ENCODE peak calls at places on chromosome X, in four cellular contexts. U is neural progenitor cell, W is MM.1S, G is PC-9. Y is an unnamed sample.
A peak's percentile ranks its signal among the peaks of the same experiment; 100 is the strongest.

GRCh38 chrX:96776966-96777365 is 92.3 kb downstream of the DIAPH2 start:
- DNase-seq in U (no peak), W (no peak), G (no peak), Y (no peak)

GRCh38 chrX:23783569-23784486 is 855 bp downstream of the SAT1 start:
- DNase-seq in U (no peak), W (no peak), G (no peak), Y (no peak)

GRCh38 chrX:116317409-116317808 is 119.0 kb upstream of the SLC6A14 start:
- DNase-seq in U (peak; percentile 35), W (no peak), G (no peak), Y (peak; percentile 47)

GRCh38 chrX:7067266-7067665 is 80.2 kb upstream of the STS start:
- DNase-seq in U (no peak), W (no peak), G (no peak), Y (no peak)

GRCh38 chrX:53631156-53631555 is 55.4 kb downstream of the HUWE1 start:
- DNase-seq in U (no peak), W (no peak), G (no peak), Y (no peak)

GRCh38 chrX:151754641-151755215 is 20.2 kb downstream of the CNGA2 start:
- DNase-seq in U (no peak), W (no peak), G (peak; percentile 4), Y (no peak)

GRCh38 chrX:95318882-95319281 is 1365.8 kb upstream of the DIAPH2 start:
- DNase-seq in U (peak; percentile 52), W (peak; percentile 28), G (no peak), Y (no peak)

GRCh38 chrX:120446503-120446902 is 22.6 kb downstream of the LAMP2 start:
- DNase-seq in U (no peak), W (no peak), G (no peak), Y (no peak)

GRCh38 chrX:39907964-39908616 is 189.7 kb downstream of the BCOR start:
- DNase-seq in U (no peak), W (no peak), G (no peak), Y (no peak)

GRCh38 chrX:132614297-132614696 is 125.5 kb upstream of the MBNL3 start:
- DNase-seq in U (peak; percentile 23), W (peak; percentile 9), G (peak; percentile 12), Y (no peak)

GRCh38 chrX:18607966-18608365 is 63.9 kb downstream of the RS1 start:
- DNase-seq in U (no peak), W (no peak), G (no peak), Y (no peak)

GRCh38 chrX:139121616-139122286 is 408.8 kb upstream of the F9 start:
- DNase-seq in U (peak; percentile 3), W (no peak), G (no peak), Y (no peak)

DNA sequence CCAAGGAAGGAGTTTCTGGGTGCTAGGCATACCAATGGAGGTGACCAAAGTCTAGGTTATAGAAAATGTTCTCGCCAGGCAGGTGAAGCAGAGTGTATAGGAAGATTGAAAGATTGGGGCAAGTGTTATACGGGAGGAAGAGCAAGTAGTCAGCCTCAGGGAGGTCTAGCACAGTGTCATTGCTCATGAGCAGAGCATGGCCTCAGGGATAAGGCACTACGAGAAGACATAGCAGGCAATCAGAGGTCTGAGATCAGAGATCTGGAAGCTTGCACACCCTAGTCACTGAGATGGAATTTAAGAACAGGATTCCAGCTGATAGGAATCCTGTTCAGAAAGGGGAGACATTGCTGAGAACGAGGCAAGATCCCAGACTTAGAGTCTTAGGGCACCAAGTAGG is 350.0 kb upstream of the CASK start:
- DNase-seq in U (no peak), W (no peak), G (no peak), Y (no peak)
- TF ChIP-seq EZH2 in U (no peak), W (no peak), G (no peak), Y (no peak)

GRCh38 chrX:51376672-51377071 is 44.0 kb downstream of the NUDT10 start:
- DNase-seq in U (no peak), W (no peak), G (no peak), Y (no peak)
- TF ChIP-seq EZH2 in U (no peak), W (no peak), G (no peak), Y (no peak)

GRCh38 chrX:137545711-137546651 is 19.9 kb upstream of the ZIC3 start:
- DNase-seq in U (peak; percentile 48), W (no peak), G (no peak), Y (no peak)
- TF ChIP-seq EZH2 in U (peak; percentile 72), W (no peak), G (no peak), Y (no peak)

DNA sequence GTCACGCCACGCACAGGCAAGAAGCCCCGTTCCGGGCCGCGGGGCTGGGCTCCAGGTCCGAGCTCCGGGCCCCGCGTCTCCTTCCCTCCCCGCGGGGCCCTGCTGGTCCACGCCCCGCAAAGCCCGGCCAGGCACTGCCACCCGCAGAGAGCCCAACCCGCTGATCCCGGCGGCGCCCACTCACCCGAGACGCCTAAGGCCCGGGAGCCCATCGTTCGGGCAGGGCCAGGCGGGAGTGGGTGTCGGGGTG is 870 bp downstream of the PDZD4 start:
- DNase-seq in U (no peak), W (no peak), G (no peak), Y (no peak)
- TF ChIP-seq EZH2 in U (peak; percentile 70), W (no peak), G (no peak), Y (no peak)

GRCh38 chrX:134546187-134546586 is 86.2 kb downstream of the HPRT1 start:
- DNase-seq in U (no peak), W (no peak), G (no peak), Y (no peak)

GRCh38 chrX:134551365-134552095 is 91.6 kb downstream of the HPRT1 start:
- DNase-seq in U (peak; percentile 25), W (no peak), G (no peak), Y (no peak)

GRCh38 chrX:134547047-134547679 is 87.2 kb downstream of the HPRT1 start:
- DNase-seq in U (no peak), W (no peak), G (no peak), Y (no peak)

GRCh38 chrX:134548257-134548732 is 88.3 kb downstream of the HPRT1 start:
- DNase-seq in U (peak; percentile 50), W (peak; percentile 26), G (no peak), Y (no peak)

DNA sequence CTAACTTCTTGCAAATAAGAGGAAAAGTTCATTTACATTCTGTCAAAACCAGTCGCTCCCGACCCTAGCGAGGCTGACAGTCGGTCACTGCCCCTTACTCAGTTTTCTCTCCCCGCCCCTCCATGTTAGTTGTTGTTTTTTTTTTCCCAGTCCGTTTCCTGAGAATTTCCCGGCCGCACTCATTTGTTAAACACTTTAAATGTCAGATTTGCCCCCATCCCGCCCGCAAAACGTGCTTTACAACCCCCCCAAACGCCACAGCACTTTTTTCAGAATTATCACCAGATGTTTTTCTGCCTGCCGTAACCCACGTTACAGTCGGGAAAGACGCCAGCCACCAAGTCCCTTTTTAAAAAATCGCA is 88.9 kb downstream of the HPRT1 start:
- DNase-seq in U (no peak), W (no peak), G (no peak), Y (no peak)
- TF ChIP-seq EZH2 in U (no peak), W (no peak), G (no peak), Y (no peak)

DNA sequence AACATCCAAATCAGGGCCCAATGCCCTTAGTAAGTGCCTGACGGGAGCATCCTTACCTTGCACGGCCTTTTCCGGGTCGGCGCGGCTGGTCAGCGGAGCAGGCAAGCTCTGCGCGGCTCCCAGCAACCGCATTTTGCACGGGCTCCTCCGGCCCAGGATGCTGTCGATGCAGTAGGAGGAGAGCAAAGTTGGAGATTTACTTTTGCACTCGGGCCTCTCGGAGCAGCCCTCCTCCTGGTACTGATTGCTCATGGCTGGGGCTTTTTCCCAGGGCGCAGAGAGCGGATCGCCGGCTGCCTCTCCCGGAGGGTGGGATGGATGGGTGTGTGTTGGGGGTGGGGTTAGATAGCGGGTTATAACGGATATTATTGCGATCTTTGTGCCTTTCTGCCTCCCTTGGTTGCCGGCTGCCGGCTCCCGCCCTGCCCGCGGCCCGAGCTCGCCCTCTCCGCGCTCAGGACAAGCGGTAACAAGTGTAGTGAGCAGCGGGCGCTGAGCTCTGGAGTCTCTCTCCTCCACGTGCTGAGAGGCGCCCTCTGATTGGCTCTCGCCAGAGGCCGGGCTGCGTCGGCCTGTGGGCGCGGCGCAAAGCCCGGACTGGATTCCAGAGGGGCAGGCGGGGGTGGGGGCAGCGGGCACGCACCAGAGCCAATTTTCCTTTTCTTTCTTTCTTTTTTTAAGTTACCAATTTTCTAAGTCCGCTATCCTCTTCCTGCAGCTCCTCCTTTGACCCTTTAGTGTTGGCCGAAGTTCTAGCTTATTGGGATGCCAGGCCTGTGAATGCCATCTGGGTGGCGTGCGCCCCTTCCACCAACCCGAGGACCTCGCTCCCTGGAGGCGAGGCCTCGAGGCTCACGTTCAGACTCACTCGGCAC is at the start of gene ARX:
- DNase-seq in U (peak; percentile 97), W (no peak), G (peak; percentile 38), Y (no peak)
- TF ChIP-seq EZH2 in U (peak; percentile 14), W (no peak), G (no peak), Y (no peak)

Y was measured in SK-N-MC.